ENCODE peak calls at places on chromosome 7, in eight cellular contexts. P is tibial nerve, J is SK-N-SH, U is cardiac muscle cell, Q is A549, V is SJSA1, F is aorta, K is sigmoid colon. D is an unnamed sample. For H3K9me3, the result is how much of the 10 kb centered on the place peaks cover.

GRCh38 chr7:151814400-151814914 is 62.5 kb downstream of the PRKAG2 start:
- DNase-seq in J (no peak), Q (no peak), P (no peak), U (peak), K (no peak), F (no peak), V (no peak), D (peak)

GRCh38 chr7:44251269-44251668 is 50.5 kb downstream of the YKT6 start:
- DNase-seq in P (no peak), V (no peak), Q (no peak), U (no peak), K (no peak), F (no peak), J (no peak), D (no peak)

GRCh38 chr7:154304740-154305679 is 252.8 kb downstream of the DPP6 start:
- DNase-seq in K (no peak), J (peak), F (no peak), V (no peak), Q (no peak), U (peak), P (no peak), D (no peak)

GRCh38 chr7:123604739-123605138 is 3.1 kb downstream of the ASB15 start:
- DNase-seq in F (no peak), K (no peak), Q (no peak), U (no peak), V (no peak), J (no peak), P (no peak), D (no peak)

GRCh38 chr7:130923930-130924329 is 189.9 kb upstream of the KLF14 start:
- DNase-seq in P (no peak), F (no peak), K (no peak), Q (no peak), U (no peak), V (no peak), J (no peak), D (no peak)

GRCh38 chr7:155593455-155594162 is 47.2 kb upstream of the CNPY1 start:
- DNase-seq in J (no peak), K (no peak), F (no peak), U (no peak), Q (no peak), P (no peak), V (no peak), D (no peak)

GRCh38 chr7:141012044-141012685 is 2.6 kb downstream of the MRPS33 start:
- DNase-seq in U (peak), P (peak), F (peak), V (peak), Q (peak), K (no peak), J (peak), D (peak)

GRCh38 chr7:75995996-75996395 is 1.6 kb upstream of the TMEM120A start:
- DNase-seq in V (no peak), K (peak), Q (no peak), F (peak), U (no peak), J (no peak), P (no peak), D (no peak)

GRCh38 chr7:155576900-155577508 is 30.6 kb upstream of the CNPY1 start:
- DNase-seq in F (peak), K (peak), V (no peak), Q (no peak), J (no peak), U (no peak), P (no peak), D (no peak)

GRCh38 chr7:5439572-5440496 is 16.2 kb upstream of the TNRC18 start:
- DNase-seq in F (no peak), U (no peak), Q (no peak), J (peak), K (no peak), V (no peak), P (no peak), D (no peak)

GRCh38 chr7:5441840-5442513 is 18.3 kb upstream of the TNRC18 start:
- DNase-seq in F (no peak), K (no peak), Q (no peak), J (no peak), V (no peak), P (no peak), U (no peak), D (peak)

GRCh38 chr7:5445991-5446594 is 22.5 kb upstream of the TNRC18 start:
- DNase-seq in U (no peak), Q (no peak), J (peak), P (no peak), F (no peak), K (no peak), V (no peak), D (no peak)

GRCh38 chr7:5443678-5444077 is 20.0 kb upstream of the TNRC18 start:
- DNase-seq in U (no peak), P (no peak), J (no peak), Q (no peak), V (no peak), F (no peak), K (no peak), D (no peak)

GRCh38 chr7:5442757-5443305 is 19.2 kb upstream of the TNRC18 start:
- DNase-seq in J (no peak), V (no peak), Q (no peak), P (no peak), K (no peak), F (no peak), U (no peak), D (no peak)
- H3K4me3 ChIP-seq in J (no peak), V (no peak), Q (no peak), P (no peak), K (no peak), F (no peak), U (no peak), D (no peak)

GRCh38 chr7:56447864-56448693 is 331.9 kb upstream of the NUPR2 start:
- DNase-seq in P (peak), K (no peak), V (no peak), Q (no peak), F (peak), U (no peak), J (peak), D (no peak)
- H3K9me3 ChIP-seq in P (under half), K (under half), V (under half), Q (under half), F (under half), U (under half), J (under half), D (under half)

GRCh38 chr7:105279688-105280007 is 109.1 kb downstream of the SRPK2 start:
- DNase-seq in P (no peak), Q (no peak), J (no peak), V (no peak), F (no peak), K (no peak), U (no peak), D (peak)
- H3K27ac ChIP-seq in P (no peak), Q (no peak), J (no peak), V (no peak), F (no peak), K (no peak), U (no peak), D (no peak)

DNA sequence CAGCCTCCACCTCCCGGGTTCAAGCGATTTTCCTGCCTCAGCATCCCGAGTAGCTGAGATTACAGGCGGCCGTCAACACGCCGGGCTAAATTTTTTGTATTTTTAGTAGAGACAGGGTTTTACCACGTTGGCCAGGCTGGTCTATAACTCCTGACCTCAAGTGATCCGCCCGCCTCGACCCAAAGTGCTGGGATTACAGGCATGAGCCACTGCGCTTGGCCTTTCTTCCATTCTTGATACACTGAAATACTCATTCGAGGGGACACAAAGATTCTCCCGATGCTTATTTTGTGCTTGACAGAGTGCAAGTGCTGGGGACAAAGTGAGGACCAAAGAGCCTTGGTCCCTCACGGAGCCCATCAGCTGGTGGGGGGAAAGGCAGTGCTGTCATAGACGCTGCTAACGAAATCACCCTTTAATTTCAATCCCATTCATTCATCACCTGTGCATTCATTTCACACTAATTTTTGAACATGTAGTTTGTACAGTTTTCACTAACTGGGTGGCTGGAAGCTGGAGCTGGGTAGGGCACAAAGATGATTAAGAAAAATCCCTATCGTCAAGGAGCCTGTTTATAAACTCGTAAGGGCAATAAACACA is 621 bp upstream of the FAM133B start:
- DNase-seq in Q (no peak), V (no peak), J (no peak), K (no peak), F (no peak), P (no peak), U (no peak), D (no peak)
- H3K4me3 ChIP-seq in Q (peak), V (peak), J (peak), K (peak), F (no peak), P (peak), U (peak), D (peak)

DNA sequence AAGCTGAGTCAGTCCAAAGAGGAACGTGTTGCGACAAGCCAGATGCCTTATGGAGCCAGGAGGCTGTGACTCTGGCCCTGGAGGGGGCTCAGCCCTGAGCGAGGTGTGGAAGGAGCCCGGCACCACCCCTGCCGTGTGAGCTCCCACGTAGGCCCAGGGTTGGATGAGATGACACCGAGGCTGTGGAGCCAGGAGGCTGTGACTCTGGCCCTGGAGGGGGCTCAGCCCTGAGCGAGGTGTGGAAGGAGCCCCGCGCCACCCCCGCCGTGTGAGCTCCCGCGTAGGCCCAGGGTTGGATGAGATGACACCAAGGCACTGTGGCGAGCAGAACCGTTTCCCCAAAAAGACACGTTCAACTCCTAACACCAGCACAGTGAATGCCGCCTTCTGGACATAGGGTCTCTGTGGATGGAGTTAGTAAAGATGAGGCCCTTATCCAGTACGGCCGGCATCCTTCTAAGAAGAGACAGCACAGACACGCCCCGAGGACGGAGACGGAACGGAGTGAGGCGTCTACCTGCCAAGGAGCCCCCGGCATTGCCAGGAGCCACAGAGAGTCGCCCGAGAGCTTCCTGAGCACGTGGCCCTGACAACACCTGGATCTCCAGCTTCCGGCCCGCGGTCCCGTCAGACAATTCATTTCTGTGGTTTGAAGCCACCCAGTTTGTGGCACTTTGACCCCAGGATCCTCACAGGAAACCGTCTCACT is 472.5 kb downstream of the DNAJB6 start:
- DNase-seq in F (no peak), U (no peak), Q (no peak), P (no peak), K (no peak), J (no peak), V (no peak), D (no peak)
- H3K9me3 ChIP-seq in F (under half), U (under half), Q (under half), P (under half), K (under half), J (under half), V (under half), D (under half)

GRCh38 chr7:74684473-74684872 is 27.0 kb downstream of the GTF2I start:
- DNase-seq in J (no peak), U (no peak), K (no peak), F (no peak), Q (no peak), V (no peak), P (no peak), D (no peak)
- H3K27ac ChIP-seq in J (no peak), U (no peak), K (no peak), F (no peak), Q (no peak), V (no peak), P (no peak), D (no peak)

GRCh38 chr7:42227523-42227922 is 9.5 kb downstream of the GLI3 start:
- DNase-seq in V (no peak), U (peak), P (no peak), J (no peak), F (no peak), Q (no peak), K (no peak), D (no peak)
- H3K4me3 ChIP-seq in V (no peak), U (peak), P (no peak), J (no peak), F (peak), Q (no peak), K (peak), D (no peak)

GRCh38 chr7:138324905-138325304 is 135.2 kb upstream of the TRIM24 start:
- DNase-seq in Q (no peak), V (no peak), J (no peak), F (no peak), P (no peak), U (no peak), K (no peak), D (peak)

GRCh38 chr7:138325434-138325833 is 134.6 kb upstream of the TRIM24 start:
- DNase-seq in K (no peak), V (no peak), F (no peak), P (no peak), Q (no peak), U (no peak), J (no peak), D (no peak)

GRCh38 chr7:138328215-138328614 is 131.8 kb upstream of the TRIM24 start:
- DNase-seq in U (peak), Q (no peak), K (no peak), P (no peak), F (no peak), V (no peak), J (no peak), D (no peak)
- H3K9me3 ChIP-seq in U (under half), Q (under half), K (under half), P (under half), F (under half), V (under half), J (under half), D (under half)

GRCh38 chr7:87999261-87999660 is 65.2 kb downstream of the ADAM22 start:
- DNase-seq in V (no peak), U (no peak), F (no peak), P (no peak), J (no peak), Q (no peak), K (no peak), D (no peak)

DNA sequence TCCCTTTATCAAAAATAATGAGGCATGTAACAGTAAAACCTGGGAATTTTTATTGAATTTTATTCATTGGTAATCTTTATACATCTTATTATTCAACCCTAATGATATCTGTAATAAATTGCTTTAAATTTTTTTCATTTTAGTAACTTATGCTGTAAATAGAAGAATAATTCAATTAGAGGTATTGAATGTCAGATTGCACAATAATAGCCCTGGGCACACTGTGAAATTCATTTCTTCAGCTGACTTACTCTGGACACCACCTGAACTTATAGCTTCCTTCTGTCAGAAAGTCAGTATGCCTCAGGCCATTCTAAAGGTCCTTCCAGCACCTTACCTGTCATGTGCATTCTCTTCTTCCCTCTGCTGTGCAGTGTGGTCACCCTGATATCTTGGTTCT is 59.2 kb downstream of the ADAM22 start:
- DNase-seq in V (no peak), K (no peak), U (no peak), Q (no peak), F (no peak), P (no peak), J (no peak), D (no peak)
- H3K27ac ChIP-seq in V (no peak), K (no peak), U (no peak), Q (no peak), F (no peak), P (no peak), J (no peak), D (no peak)

D was measured in SJCRH30.